ENCODE peak calls at places on chromosomes 4 and X, in five cellular contexts. Q is GM23248, O is MM.1S, U is PC-3, I is hepatocyte. V is an unnamed sample. For H3K4me1 and H3K9me2, the result is how much of the 10 kb centered on the place peaks cover.

GRCh38 chrX:134694935-134695334 is 36.7 kb upstream of the PLAC1 start:
- DNase-seq in U (no peak), Q (no peak), I (no peak), O (no peak), V (no peak)

GRCh38 chrX:131830400-131831184 is 192.5 kb upstream of the STK26 start:
- DNase-seq in I (peak), U (peak), Q (peak), O (peak), V (peak)

GRCh38 chr4:88569944-88570455 is 22.3 kb upstream of the HERC3 start:
- DNase-seq in Q (peak), U (no peak), I (no peak), O (no peak), V (no peak)

GRCh38 chrX:17788439-17788838 is 51.1 kb downstream of the SCML1 start:
- DNase-seq in I (peak), Q (peak), O (peak), U (peak), V (peak)

GRCh38 chrX:47156611-47157520 is 11.8 kb downstream of the RBM10 start:
- DNase-seq in U (no peak), Q (no peak), I (no peak), O (no peak), V (no peak)

GRCh38 chr4:19684079-19684478 is 567.6 kb upstream of the SLIT2 start:
- DNase-seq in I (no peak), O (no peak), Q (peak), U (no peak), V (no peak)

GRCh38 chrX:65874110-65874509 is 165.8 kb downstream of the VSIG4 start:
- DNase-seq in O (no peak), U (no peak), I (no peak), Q (no peak), V (no peak)

GRCh38 chr4:786074-786741 is 39.7 kb downstream of the CPLX1 start:
- DNase-seq in O (no peak), Q (no peak), U (no peak), I (no peak), V (no peak)

GRCh38 chr4:156970501-156971167 is 965 bp downstream of the PDGFC start:
- DNase-seq in O (peak), Q (peak), I (peak), U (peak), V (peak)

GRCh38 chr4:25953740-25954139 is 39.7 kb downstream of the SMIM20 start:
- DNase-seq in Q (peak), I (no peak), U (peak), O (no peak), V (peak)

GRCh38 chrX:132908891-132909290 is 49.5 kb downstream of the HS6ST2 start:
- DNase-seq in Q (no peak), I (no peak), O (no peak), U (peak), V (no peak)

GRCh38 chr4:111018231-111018630 is 395.4 kb upstream of the PITX2 start:
- DNase-seq in O (no peak), I (no peak), U (no peak), Q (no peak), V (no peak)

GRCh38 chrX:153307546-153308175 is 13.9 kb downstream of the PNMA6F start:
- DNase-seq in U (no peak), O (no peak), I (no peak), Q (peak), V (no peak)
- H3K4me1 ChIP-seq in U (under half), O (under half), I (under half), Q (under half), V (under half)

DNA sequence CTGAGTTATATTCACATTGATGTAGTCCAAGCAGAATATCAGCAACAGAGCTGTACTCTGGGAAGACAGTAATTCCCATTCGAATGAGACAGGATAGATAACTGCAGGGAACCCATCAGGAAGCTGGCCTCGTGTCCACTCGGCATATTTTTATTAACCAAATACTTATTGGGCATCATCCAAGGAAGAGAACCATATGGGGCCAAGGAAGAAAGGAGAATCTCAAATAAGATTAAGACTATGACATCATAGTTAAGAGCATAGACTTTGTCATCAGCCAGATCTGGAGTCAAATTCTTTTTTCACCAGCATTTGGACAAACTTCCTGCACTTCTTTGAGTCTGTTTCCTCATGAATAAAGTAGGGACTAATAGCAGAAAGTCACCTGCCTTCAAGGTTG is 198.0 kb downstream of the SOWAHB start:
- DNase-seq in O (no peak), U (no peak), Q (no peak), I (no peak), V (no peak)
- H3K9me2 ChIP-seq in O (under half), U (under half), Q (under half), I (under half), V (under half)

DNA sequence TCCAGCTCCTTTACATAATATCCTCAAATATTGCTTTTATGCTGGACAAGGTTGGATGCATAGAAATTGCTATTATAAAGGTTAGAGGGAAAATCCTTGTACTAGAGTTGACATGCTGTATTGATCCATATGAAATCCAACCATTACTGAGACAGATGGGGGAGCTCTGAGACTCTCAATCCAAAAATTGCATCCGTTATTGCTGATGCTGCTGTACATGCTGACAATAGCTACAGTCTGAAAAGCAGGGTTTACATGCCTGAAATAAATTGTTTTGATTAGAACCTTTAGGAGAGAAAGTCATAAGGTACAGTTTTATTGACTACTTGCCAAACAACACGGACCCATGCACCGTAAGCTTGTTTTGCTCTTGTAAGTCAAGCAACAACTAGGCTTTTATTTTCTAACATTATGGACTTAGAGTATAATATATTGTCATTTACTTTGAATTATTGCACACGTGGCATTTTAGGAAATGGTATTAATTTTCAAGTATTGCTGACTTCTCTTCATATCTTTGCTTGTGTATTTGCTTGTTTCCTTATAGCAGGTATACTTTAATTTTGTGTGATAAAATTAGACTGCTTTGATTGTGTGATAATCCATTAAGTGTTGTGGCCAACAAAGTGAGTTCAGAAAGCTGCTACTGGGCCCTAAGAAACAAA is 1365.2 kb downstream of the STIM2 start:
- DNase-seq in I (peak), O (no peak), U (no peak), Q (no peak), V (no peak)
- H3K27ac ChIP-seq in I (no peak), O (no peak), U (no peak), Q (no peak), V (no peak)

GRCh38 chr4:184351560-184352451 is 122.5 kb downstream of the IRF2 start:
- DNase-seq in Q (no peak), I (no peak), U (no peak), O (peak), V (no peak)

GRCh38 chr4:184352891-184353290 is 121.5 kb downstream of the IRF2 start:
- DNase-seq in I (no peak), U (no peak), O (no peak), Q (no peak), V (no peak)

GRCh38 chr4:184350213-184350817 is 124.0 kb downstream of the IRF2 start:
- DNase-seq in O (peak), I (no peak), U (no peak), Q (no peak), V (no peak)

GRCh38 chr4:184349283-184350039 is 124.9 kb downstream of the IRF2 start:
- DNase-seq in Q (no peak), I (no peak), O (peak), U (no peak), V (no peak)

DNA sequence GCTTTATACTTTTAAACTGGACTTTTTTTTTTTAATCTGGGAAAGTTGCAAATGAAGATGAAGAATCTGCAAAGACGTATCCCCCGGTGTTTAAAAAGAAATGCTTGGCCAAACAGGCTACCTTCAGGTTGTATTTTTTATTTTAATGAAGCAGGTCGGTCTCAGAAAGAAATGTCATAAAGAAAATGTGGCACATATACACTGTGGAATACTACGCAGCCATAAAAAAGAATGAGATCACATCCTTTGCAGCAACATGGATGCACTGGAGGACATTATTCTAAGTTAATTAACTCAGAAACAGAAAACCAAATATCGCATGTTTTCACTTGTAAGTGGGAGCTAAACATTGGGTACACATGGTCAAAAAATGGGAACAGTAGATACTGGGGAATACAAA is 123.4 kb downstream of the IRF2 start:
- DNase-seq in Q (no peak), U (no peak), I (no peak), O (no peak), V (no peak)
- H3K4me1 ChIP-seq in Q (under half), U (under half), I (under half), O (under half), V (under half)

GRCh38 chr4:42262701-42263490 is 110.4 kb upstream of the BEND4 start:
- DNase-seq in Q (no peak), I (no peak), O (no peak), U (no peak), V (no peak)
- H3K9me2 ChIP-seq in Q (under half), I (under half), O (under half), U (under half), V (under half)

DNA sequence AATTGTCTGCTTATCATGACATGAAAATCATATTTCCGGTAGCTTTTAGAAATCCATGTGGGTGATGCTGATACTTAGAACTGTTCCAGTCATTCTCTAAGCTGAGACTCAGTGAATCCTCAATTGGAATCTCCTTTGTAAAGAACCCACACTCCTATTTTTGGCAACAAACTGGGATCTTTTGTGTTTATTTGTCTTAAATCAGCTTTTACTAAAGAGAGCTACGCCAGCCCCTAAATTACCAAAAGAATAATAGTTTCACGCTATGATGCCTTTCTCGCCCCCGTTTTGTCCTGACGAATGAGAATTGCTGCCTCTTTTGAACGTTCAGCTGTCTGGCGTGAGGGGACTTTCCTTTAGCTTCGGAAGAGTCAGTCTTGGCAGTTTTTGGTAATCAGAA is 195.9 kb downstream of the SHOX start:
- DNase-seq in O (no peak), Q (peak), U (no peak), I (no peak), V (no peak)
- H3K27ac ChIP-seq in O (no peak), Q (peak), U (no peak), I (peak), V (no peak)

GRCh38 chr4:86960557-86960959 is 25.7 kb downstream of the AFF1 start:
- DNase-seq in I (peak), U (no peak), Q (peak), O (no peak), V (no peak)

GRCh38 chr4:86963697-86964096 is 28.9 kb downstream of the AFF1 start:
- DNase-seq in O (no peak), I (no peak), U (peak), Q (peak), V (peak)

GRCh38 chr4:86959588-86960500 is 25.0 kb downstream of the AFF1 start:
- DNase-seq in Q (no peak), I (no peak), U (no peak), O (no peak), V (no peak)

GRCh38 chr4:86961605-86962295 is 26.9 kb downstream of the AFF1 start:
- DNase-seq in Q (peak), O (peak), U (no peak), I (peak), V (no peak)

DNA sequence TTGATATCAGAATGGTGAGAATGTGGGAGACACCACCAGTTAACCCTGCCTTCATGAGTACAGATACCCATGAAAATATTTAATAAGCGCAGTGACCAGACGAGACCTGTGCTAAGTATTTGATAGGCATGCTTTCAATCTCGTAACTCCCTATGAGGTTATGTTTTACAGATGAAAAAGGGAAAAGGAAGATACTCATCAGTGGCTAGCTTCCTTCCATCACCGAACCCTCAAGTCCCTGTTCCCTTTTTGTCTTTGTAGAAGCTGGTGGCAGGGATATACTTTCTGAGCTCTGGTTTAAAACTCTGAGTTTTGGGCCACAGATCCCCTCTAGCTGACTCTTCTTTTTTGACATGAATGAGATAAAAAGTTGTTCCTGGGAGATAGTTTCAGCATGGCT is 26.3 kb downstream of the AFF1 start:
- DNase-seq in O (no peak), Q (no peak), U (no peak), I (no peak), V (no peak)
- H3K4me1 ChIP-seq in O (half or more), Q (under half), U (under half), I (under half), V (under half)